ENCODE peak calls at places on chromosomes 5 and 9, in five cellular contexts. One of them, this sample, is unnamed.

GRCh38 chr5:142683885-142684505 is 1.9 kb downstream of the FGF1 start:
- DNase-seq in HCT116: no peak
- DNase-seq in HepG2: no peak
- DNase-seq in H1: no peak
- DNase-seq in K562: no peak
- DNase-seq in this sample: no peak

GRCh38 chr9:99075246-99075912 is 29.5 kb upstream of the TGFBR1 start:
- DNase-seq in HCT116: no peak
- DNase-seq in HepG2: no peak
- DNase-seq in H1: no peak
- DNase-seq in K562: peak
- DNase-seq in this sample: no peak

GRCh38 chr5:9514968-9515367 is 30.9 kb downstream of the SEMA5A start:
- DNase-seq in HCT116: no peak
- DNase-seq in HepG2: no peak
- DNase-seq in H1: no peak
- DNase-seq in K562: no peak
- DNase-seq in this sample: no peak

GRCh38 chr5:168552146-168552545 is 23.0 kb downstream of the FBLL1 start:
- DNase-seq in HCT116: no peak
- DNase-seq in HepG2: no peak
- DNase-seq in H1: no peak
- DNase-seq in K562: no peak
- DNase-seq in this sample: no peak

GRCh38 chr9:31390352-31391025 is 994.0 kb upstream of the ACO1 start:
- DNase-seq in HCT116: no peak
- DNase-seq in HepG2: no peak
- DNase-seq in H1: no peak
- DNase-seq in K562: no peak
- DNase-seq in this sample: no peak

GRCh38 chr9:99878651-99879050 is 27.8 kb upstream of the STX17 start:
- DNase-seq in HCT116: no peak
- DNase-seq in HepG2: no peak
- DNase-seq in H1: no peak
- DNase-seq in K562: no peak
- DNase-seq in this sample: no peak

GRCh38 chr9:89941875-89942274 is 337.1 kb downstream of the GADD45G start:
- DNase-seq in HCT116: no peak
- DNase-seq in HepG2: no peak
- DNase-seq in H1: no peak
- DNase-seq in K562: no peak
- DNase-seq in this sample: no peak

GRCh38 chr5:107248065-107248695 is 422.6 kb downstream of the EFNA5 start:
- DNase-seq in HCT116: peak
- DNase-seq in HepG2: no peak
- DNase-seq in H1: peak
- DNase-seq in K562: peak
- DNase-seq in this sample: peak

GRCh38 chr9:13386935-13387667 is 107.6 kb upstream of the MPDZ start:
- DNase-seq in HCT116: no peak
- DNase-seq in HepG2: no peak
- DNase-seq in H1: no peak
- DNase-seq in K562: no peak
- DNase-seq in this sample: no peak

GRCh38 chr5:150124111-150124557 is 31.5 kb downstream of the PDGFRB start:
- DNase-seq in HCT116: no peak
- DNase-seq in HepG2: no peak
- DNase-seq in H1: no peak
- DNase-seq in K562: no peak
- DNase-seq in this sample: no peak

GRCh38 chr9:115590016-115590415 is 472.1 kb upstream of the TNC start:
- DNase-seq in HCT116: no peak
- DNase-seq in HepG2: no peak
- DNase-seq in H1: no peak
- DNase-seq in K562: no peak
- DNase-seq in this sample: no peak

GRCh38 chr5:141402553-141403328 is at the start of gene PCDHGA9:
- DNase-seq in HCT116: peak
- DNase-seq in HepG2: no peak
- DNase-seq in H1: no peak
- DNase-seq in K562: peak
- DNase-seq in this sample: no peak

GRCh38 chr5:9617191-9617590 is 13.0 kb downstream of the TAS2R1 start:
- DNase-seq in HCT116: no peak
- DNase-seq in HepG2: no peak
- DNase-seq in H1: no peak
- DNase-seq in K562: no peak
- DNase-seq in this sample: no peak

GRCh38 chr5:149224282-149224681 is 47.4 kb upstream of the AFAP1L1 start:
- DNase-seq in HCT116: no peak
- DNase-seq in HepG2: no peak
- DNase-seq in H1: no peak
- DNase-seq in K562: no peak
- DNase-seq in this sample: no peak

GRCh38 chr9:114396558-114397218 is 8.9 kb upstream of the AKNA start:
- DNase-seq in HCT116: peak
- DNase-seq in HepG2: peak
- DNase-seq in H1: no peak
- DNase-seq in K562: peak
- DNase-seq in this sample: no peak

GRCh38 chr9:91994422-91994821 is 44.4 kb upstream of the ROR2 start:
- DNase-seq in HCT116: no peak
- DNase-seq in HepG2: peak
- DNase-seq in H1: no peak
- DNase-seq in K562: no peak
- DNase-seq in this sample: no peak
- H3K4me3 ChIP-seq in HCT116: no peak
- H3K4me3 ChIP-seq in HepG2: no peak
- H3K4me3 ChIP-seq in H1: no peak
- H3K4me3 ChIP-seq in K562: no peak
- H3K4me3 ChIP-seq in this sample: no peak

GRCh38 chr9:125142560-125143376 is 560 bp downstream of the SCAI start:
- DNase-seq in HCT116: no peak
- DNase-seq in HepG2: no peak
- DNase-seq in H1: peak
- DNase-seq in K562: no peak
- DNase-seq in this sample: no peak
- TF ChIP-seq SRF in HCT116: no peak
- TF ChIP-seq SRF in HepG2: no peak
- TF ChIP-seq SRF in H1: no peak
- TF ChIP-seq SRF in K562: no peak
- TF ChIP-seq SRF in this sample: no peak

DNA sequence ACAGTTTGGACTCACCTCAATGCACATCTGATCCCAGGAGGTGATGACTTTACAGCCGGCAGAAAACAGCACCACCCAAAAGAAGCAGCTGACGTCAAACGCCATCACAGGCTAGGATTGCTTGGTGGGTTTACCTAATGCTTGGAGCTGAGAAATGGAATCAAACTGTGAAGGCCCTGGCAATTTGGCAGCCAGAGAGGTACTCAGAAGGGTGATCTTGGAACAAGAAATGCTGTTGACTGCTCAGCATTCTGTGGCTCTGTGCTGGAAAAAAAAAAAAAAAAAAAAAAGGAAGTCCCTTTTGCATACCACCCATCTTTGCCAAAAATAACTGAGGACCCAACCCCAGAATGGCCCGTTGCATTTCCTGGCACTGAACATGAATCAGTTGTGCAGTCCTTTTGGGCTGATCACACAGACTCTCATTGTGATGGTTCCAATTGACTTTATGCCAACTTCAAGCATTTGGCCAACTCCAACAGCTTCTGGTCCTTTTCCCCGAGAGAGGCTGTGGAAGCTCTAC is at the start of gene CD180:
- DNase-seq in HCT116: no peak
- DNase-seq in HepG2: no peak
- DNase-seq in H1: no peak
- DNase-seq in K562: no peak
- DNase-seq in this sample: no peak
- H3K4me3 ChIP-seq in HCT116: no peak
- H3K4me3 ChIP-seq in HepG2: no peak
- H3K4me3 ChIP-seq in H1: no peak
- H3K4me3 ChIP-seq in K562: no peak
- H3K4me3 ChIP-seq in this sample: peak

DNA sequence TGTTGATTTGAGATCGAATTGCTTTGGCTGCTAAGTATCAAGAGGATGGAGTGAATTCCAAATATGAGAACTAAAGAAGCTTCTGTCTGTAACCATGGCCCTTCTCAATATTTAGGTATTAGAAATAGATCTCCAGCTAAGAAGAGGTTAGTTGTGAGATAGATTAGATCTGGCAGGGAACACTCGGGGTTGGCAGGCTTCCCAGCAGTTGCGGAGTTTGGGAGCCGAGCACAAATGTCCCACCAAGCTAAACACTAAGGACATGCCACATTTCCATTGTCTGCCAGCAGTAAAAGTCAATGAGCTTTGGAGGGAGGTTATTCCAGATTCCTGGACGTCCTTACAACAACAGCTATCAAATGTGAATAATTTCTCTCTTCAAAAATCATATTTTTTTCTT is 85.8 kb downstream of the TAF11L14 start:
- DNase-seq in HCT116: no peak
- DNase-seq in HepG2: no peak
- DNase-seq in H1: no peak
- DNase-seq in K562: no peak
- DNase-seq in this sample: no peak
- TF ChIP-seq SRF in HCT116: no peak
- TF ChIP-seq SRF in HepG2: no peak
- TF ChIP-seq SRF in H1: no peak
- TF ChIP-seq SRF in K562: no peak
- TF ChIP-seq SRF in this sample: no peak

GRCh38 chr5:139767960-139768359 is 27.6 kb upstream of the PSD2 start:
- DNase-seq in HCT116: no peak
- DNase-seq in HepG2: no peak
- DNase-seq in H1: no peak
- DNase-seq in K562: no peak
- DNase-seq in this sample: no peak

GRCh38 chr5:139765040-139765408 is 30.6 kb upstream of the PSD2 start:
- DNase-seq in HCT116: no peak
- DNase-seq in HepG2: no peak
- DNase-seq in H1: no peak
- DNase-seq in K562: no peak
- DNase-seq in this sample: no peak

GRCh38 chr5:139764250-139764791 is 31.3 kb upstream of the PSD2 start:
- DNase-seq in HCT116: no peak
- DNase-seq in HepG2: no peak
- DNase-seq in H1: peak
- DNase-seq in K562: no peak
- DNase-seq in this sample: no peak

GRCh38 chr5:139763584-139764249 is 31.9 kb upstream of the PSD2 start:
- DNase-seq in HCT116: no peak
- DNase-seq in HepG2: no peak
- DNase-seq in H1: no peak
- DNase-seq in K562: no peak
- DNase-seq in this sample: no peak

DNA sequence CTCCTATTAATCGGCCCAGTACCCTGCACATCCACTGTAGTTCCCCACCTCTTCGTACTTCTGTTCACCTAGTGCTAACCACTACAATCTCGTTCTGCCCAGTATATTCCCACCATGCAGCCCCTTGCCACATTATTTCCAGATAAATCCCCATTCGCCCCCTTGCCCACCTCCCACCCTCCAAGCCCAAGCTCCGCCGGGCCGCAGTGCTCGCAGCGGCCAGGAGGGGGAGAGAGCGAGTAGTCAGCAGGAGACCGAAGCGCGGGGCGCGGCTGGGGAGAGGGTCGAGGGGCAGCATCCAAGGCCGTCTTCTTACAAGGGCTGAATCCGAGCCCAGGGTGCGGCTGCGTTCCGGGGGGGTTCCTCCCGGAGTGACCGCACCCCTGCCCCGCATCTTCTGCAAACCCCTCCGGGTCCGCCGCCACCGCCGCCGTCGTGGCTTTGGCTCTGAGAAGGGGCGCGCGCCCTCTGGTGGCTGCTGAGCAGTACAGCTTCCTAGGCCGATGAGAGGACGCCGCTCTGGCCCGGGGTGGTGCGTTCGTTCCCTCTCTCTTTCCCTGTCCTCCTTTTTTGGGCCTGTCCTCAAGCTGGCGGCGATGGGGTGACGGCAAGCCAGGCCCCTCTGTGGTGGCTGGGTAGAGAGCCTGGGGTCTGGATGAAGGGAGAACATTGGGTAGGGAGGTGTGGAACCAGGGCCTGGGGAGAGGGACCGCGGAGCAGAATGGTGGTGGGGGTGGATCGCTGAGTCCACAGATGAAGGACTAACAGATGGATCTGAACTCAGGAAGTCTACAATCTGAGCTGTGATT is 30.0 kb upstream of the PSD2 start:
- DNase-seq in HCT116: no peak
- DNase-seq in HepG2: peak
- DNase-seq in H1: peak
- DNase-seq in K562: peak
- DNase-seq in this sample: no peak
- H3K4me3 ChIP-seq in HCT116: peak
- H3K4me3 ChIP-seq in HepG2: peak
- H3K4me3 ChIP-seq in H1: peak
- H3K4me3 ChIP-seq in K562: peak
- H3K4me3 ChIP-seq in this sample: peak

DNA sequence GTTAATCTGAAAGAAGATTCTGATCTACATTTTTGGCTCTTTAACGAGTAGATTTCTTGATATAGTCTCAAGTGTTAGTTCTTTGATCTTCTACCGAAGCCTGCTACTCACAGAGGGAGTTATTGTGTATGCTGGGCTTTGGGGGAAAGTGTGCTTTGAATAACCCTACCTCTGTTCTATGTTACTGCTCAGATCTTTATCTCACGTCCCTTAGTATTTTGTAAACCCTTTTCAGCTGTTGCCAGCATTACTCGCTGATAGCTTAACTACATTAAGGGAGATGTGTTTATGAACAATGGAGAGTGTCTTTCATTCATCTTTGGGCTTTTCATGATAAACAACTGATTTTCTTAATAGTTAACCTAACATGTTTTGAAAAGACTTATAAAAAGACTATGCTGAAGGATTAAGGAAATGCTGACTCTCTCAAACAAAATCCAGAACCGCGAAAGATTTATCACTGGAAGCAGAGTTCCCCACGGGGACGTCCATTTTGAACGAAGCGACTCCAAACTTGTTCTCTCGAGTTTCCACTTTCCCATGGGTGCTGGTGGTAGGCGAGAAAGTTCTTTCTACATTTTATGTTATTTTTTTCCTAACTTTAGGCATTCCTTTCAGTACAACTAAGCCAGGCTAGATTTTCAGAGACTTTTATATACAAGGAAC is 27.9 kb upstream of the ALDH1A1 start:
- DNase-seq in HCT116: no peak
- DNase-seq in HepG2: peak
- DNase-seq in H1: no peak
- DNase-seq in K562: no peak
- DNase-seq in this sample: no peak
- TF ChIP-seq SRF in HCT116: no peak
- TF ChIP-seq SRF in HepG2: no peak
- TF ChIP-seq SRF in H1: no peak
- TF ChIP-seq SRF in K562: no peak
- TF ChIP-seq SRF in this sample: no peak